ENCODE peak calls at places on chromosomes 5 and 9, in eight cellular contexts. R is COR-L47; N is iris pigment epithelial cell; Q is mucosa of descending colon; S is Kasumi-1; T is NCI-H774; H is MCF 10A; J is effector CD4-positive, alpha-beta T cell. K is an unnamed sample.

GRCh38 chr9:16238730-16239129 is 631.7 kb downstream of the BNC2 start:
- DNase-seq in R (no peak), N (peak; percentile 51), Q (no peak), S (no peak), T (no peak), H (no peak), J (no peak), K (no peak)

GRCh38 chr9:18071651-18072060 is 402.3 kb upstream of the ADAMTSL1 start:
- DNase-seq in R (no peak), N (peak; percentile 42), Q (no peak), S (no peak), T (no peak), H (peak; percentile 23), J (no peak), K (no peak)

GRCh38 chr5:109690456-109691247 is 925 bp downstream of the MAN2A1 start:
- DNase-seq in R (peak; percentile 48), N (peak; percentile 91), Q (peak; percentile 81), S (peak; percentile 77), T (peak; percentile 5), H (peak; percentile 77), J (peak; percentile 24), K (peak; percentile 27)

GRCh38 chr9:24071736-24072135 is 245.7 kb upstream of the ELAVL2 start:
- DNase-seq in R (no peak), N (no peak), Q (no peak), S (no peak), T (no peak), H (peak; percentile 0), J (no peak), K (no peak)

GRCh38 chr5:140025736-140026135 is 17.4 kb downstream of the NRG2 start:
- DNase-seq in R (no peak), N (no peak), Q (no peak), S (no peak), T (no peak), H (no peak), J (no peak), K (no peak)

GRCh38 chr5:177405805-177406204 is 3.6 kb downstream of the F12 start:
- DNase-seq in R (no peak), N (no peak), Q (peak; percentile 74), S (peak; percentile 52), T (no peak), H (no peak), J (no peak), K (no peak)

GRCh38 chr9:22044583-22044982 is 35.5 kb upstream of the CDKN2B start:
- DNase-seq in R (no peak), N (peak; percentile 91), Q (no peak), S (no peak), T (no peak), H (no peak), J (no peak), K (no peak)

GRCh38 chr5:150323092-150323491 is 20.4 kb upstream of the ARSI start:
- DNase-seq in R (no peak), N (peak; percentile 77), Q (no peak), S (no peak), T (no peak), H (no peak), J (no peak), K (no peak)

GRCh38 chr9:37209431-37210386 is 89.3 kb downstream of the ZCCHC7 start:
- DNase-seq in R (no peak), N (no peak), Q (no peak), S (peak; percentile 34), T (no peak), H (no peak), J (no peak), K (no peak)

K was measured in T-helper 1 cell.